ENCODE peak calls at places on chromosomes 13 and 19, in ten cellular contexts. D is astrocyte, T is tibial artery, I is spleen, F is fibroblast of the aortic adventitia, R is fibroblast of lung, N is PC-3, S is breast epithelium, Q is AG04449, L is A549. M is an unnamed sample.

GRCh38 chr19:8517551-8518442 is 3.8 kb upstream of the ZNF414 start:
- DNase-seq in D (no peak), T (no peak), I (peak), F (peak), R (no peak), N (no peak), S (no peak), Q (no peak), L (no peak), M (no peak)

GRCh38 chr19:48961051-48961649 is 4.0 kb upstream of the FTL start:
- DNase-seq in D (no peak), T (no peak), I (peak), F (no peak), R (no peak), N (no peak), S (no peak), Q (no peak), L (no peak), M (no peak)

GRCh38 chr13:36904219-36904618 is 15.8 kb downstream of the SMAD9 start:
- DNase-seq in D (no peak), T (no peak), I (no peak), F (no peak), R (no peak), N (no peak), S (no peak), Q (no peak), L (no peak), M (no peak)

GRCh38 chr19:33177417-33177976 is 16.6 kb upstream of the LRP3 start:
- DNase-seq in D (no peak), T (no peak), I (no peak), F (no peak), R (no peak), N (peak), S (peak), Q (no peak), L (peak), M (no peak)

GRCh38 chr13:75687145-75687763 is 51.1 kb downstream of the LMO7 start:
- DNase-seq in D (no peak), T (no peak), I (no peak), F (peak), R (peak), N (peak), S (no peak), Q (no peak), L (no peak), M (peak)

GRCh38 chr13:20415694-20416107 is 110.0 kb downstream of the CRYL1 start:
- DNase-seq in D (no peak), T (no peak), I (no peak), F (no peak), R (no peak), N (no peak), S (no peak), Q (no peak), L (no peak), M (no peak)

GRCh38 chr13:27826379-27827353 is 34.4 kb downstream of the GSX1 start:
- DNase-seq in D (peak), T (peak), I (peak), F (peak), R (peak), N (peak), S (peak), Q (peak), L (peak), M (peak)

GRCh38 chr13:113548171-113548641 is 36.3 kb upstream of the TFDP1 start:
- DNase-seq in D (peak), T (no peak), I (peak), F (peak), R (peak), N (no peak), S (peak), Q (no peak), L (no peak), M (no peak)

GRCh38 chr13:52195052-52195837 is 35.8 kb upstream of the NEK3 start:
- DNase-seq in D (peak), T (peak), I (peak), F (peak), R (peak), N (peak), S (peak), Q (no peak), L (no peak), M (no peak)

GRCh38 chr13:85501616-85502015 is 297.6 kb downstream of the SLITRK6 start:
- DNase-seq in D (no peak), T (no peak), I (no peak), F (no peak), R (no peak), N (no peak), S (no peak), Q (no peak), L (no peak), M (no peak)

GRCh38 chr13:68107667-68108066 is 877.5 kb upstream of the PCDH9 start:
- DNase-seq in D (no peak), T (no peak), I (no peak), F (no peak), R (no peak), N (no peak), S (no peak), Q (no peak), L (no peak), M (no peak)

GRCh38 chr13:31049083-31049482 is 112.6 kb downstream of the HSPH1 start:
- DNase-seq in D (no peak), T (no peak), I (no peak), F (no peak), R (no peak), N (no peak), S (no peak), Q (no peak), L (no peak), M (no peak)

GRCh38 chr13:106561551-106562170 is 6.3 kb downstream of the ARGLU1 start:
- DNase-seq in D (peak), T (no peak), I (no peak), F (peak), R (peak), N (no peak), S (no peak), Q (no peak), L (no peak), M (no peak)

GRCh38 chr13:48009298-48009697 is 8.2 kb upstream of the SUCLA2 start:
- DNase-seq in D (peak), T (no peak), I (no peak), F (peak), R (peak), N (peak), S (no peak), Q (peak), L (peak), M (no peak)

GRCh38 chr19:46716013-46716671 is 772 bp downstream of the PRKD2 start:
- DNase-seq in D (no peak), T (peak), I (peak), F (no peak), R (no peak), N (no peak), S (no peak), Q (no peak), L (peak), M (no peak)

GRCh38 chr19:3204646-3205275 is 19.0 kb downstream of the NCLN start:
- DNase-seq in D (no peak), T (no peak), I (no peak), F (no peak), R (no peak), N (no peak), S (no peak), Q (no peak), L (no peak), M (no peak)

GRCh38 chr19:52923782-52924593 is 760 bp upstream of the ZNF888 start:
- DNase-seq in D (no peak), T (peak), I (peak), F (peak), R (peak), N (peak), S (no peak), Q (no peak), L (no peak), M (no peak)

GRCh38 chr13:62309904-62310303 is 894.3 kb upstream of the PCDH20 start:
- DNase-seq in D (no peak), T (no peak), I (no peak), F (no peak), R (no peak), N (no peak), S (no peak), Q (no peak), L (no peak), M (no peak)

GRCh38 chr13:28805193-28805819 is 14.8 kb upstream of the MTUS2 start:
- DNase-seq in D (no peak), T (no peak), I (no peak), F (peak), R (no peak), N (peak), S (no peak), Q (no peak), L (no peak), M (no peak)

GRCh38 chr13:70568571-70568970 is 460.3 kb upstream of the KLHL1 start:
- DNase-seq in D (peak), T (no peak), I (no peak), F (peak), R (peak), N (peak), S (no peak), Q (no peak), L (peak), M (peak)

GRCh38 chr13:19888799-19889198 is 25.4 kb upstream of the ZMYM5 start:
- DNase-seq in D (no peak), T (no peak), I (no peak), F (peak), R (peak), N (peak), S (no peak), Q (no peak), L (no peak), M (no peak)

GRCh38 chr13:41562083-41562482 is 104.7 kb downstream of the RGCC start:
- DNase-seq in D (peak), T (no peak), I (no peak), F (peak), R (peak), N (no peak), S (no peak), Q (no peak), L (no peak), M (no peak)

GRCh38 chr19:17075860-17076538 is 422 bp downstream of the MYO9B start:
- DNase-seq in D (no peak), T (peak), I (peak), F (no peak), R (peak), N (peak), S (no peak), Q (no peak), L (peak), M (no peak)

GRCh38 chr13:24075137-24075975 is 85.2 kb upstream of the SPATA13 start:
- DNase-seq in D (no peak), T (no peak), I (no peak), F (peak), R (no peak), N (peak), S (no peak), Q (no peak), L (no peak), M (peak)

GRCh38 chr19:50020481-50020880 is 4.7 kb downstream of the VRK3 start:
- DNase-seq in D (peak), T (no peak), I (no peak), F (no peak), R (peak), N (peak), S (no peak), Q (no peak), L (no peak), M (no peak)

GRCh38 chr13:94662274-94662945 is 49.9 kb downstream of the SOX21 start:
- DNase-seq in D (no peak), T (no peak), I (no peak), F (no peak), R (no peak), N (no peak), S (no peak), Q (no peak), L (no peak), M (no peak)

GRCh38 chr13:107765724-107766436 is 449.5 kb downstream of the LIG4 start:
- DNase-seq in D (peak), T (no peak), I (no peak), F (peak), R (peak), N (peak), S (no peak), Q (no peak), L (no peak), M (no peak)

GRCh38 chr13:24097064-24097463 is 63.5 kb upstream of the SPATA13 start:
- DNase-seq in D (no peak), T (no peak), I (no peak), F (peak), R (peak), N (peak), S (no peak), Q (peak), L (no peak), M (no peak)

GRCh38 chr19:41369769-41370168 is 5.8 kb upstream of the B9D2 start:
- DNase-seq in D (no peak), T (no peak), I (no peak), F (no peak), R (no peak), N (no peak), S (no peak), Q (no peak), L (no peak), M (no peak)

GRCh38 chr13:30364133-30364532 is 56.8 kb upstream of the KATNAL1 start:
- DNase-seq in D (peak), T (no peak), I (no peak), F (peak), R (peak), N (no peak), S (no peak), Q (no peak), L (no peak), M (peak)

GRCh38 chr19:51607920-51608562 is 22.2 kb downstream of the SIGLEC5 start:
- DNase-seq in D (peak), T (peak), I (peak), F (peak), R (peak), N (peak), S (peak), Q (no peak), L (no peak), M (peak)

GRCh38 chr13:73335938-73336337 is 277.1 kb downstream of the KLF5 start:
- DNase-seq in D (no peak), T (no peak), I (no peak), F (no peak), R (no peak), N (no peak), S (no peak), Q (no peak), L (no peak), M (no peak)

GRCh38 chr19:51572415-51572814 is 1.3 kb downstream of the ZNF175 start:
- DNase-seq in D (no peak), T (no peak), I (no peak), F (peak), R (no peak), N (peak), S (no peak), Q (no peak), L (no peak), M (no peak)

GRCh38 chr19:8366961-8367326 is 3.0 kb downstream of the ANGPTL4 start:
- DNase-seq in D (peak), T (no peak), I (peak), F (peak), R (peak), N (no peak), S (no peak), Q (no peak), L (no peak), M (no peak)

GRCh38 chr13:99307648-99308339 is 595 bp upstream of the GPR183 start:
- DNase-seq in D (peak), T (peak), I (no peak), F (peak), R (peak), N (peak), S (no peak), Q (peak), L (no peak), M (no peak)
- H3K4me3 ChIP-seq in D (no peak), T (peak), I (no peak), F (no peak), R (no peak), N (no peak), S (no peak), Q (no peak), L (no peak), M (no peak)

DNA sequence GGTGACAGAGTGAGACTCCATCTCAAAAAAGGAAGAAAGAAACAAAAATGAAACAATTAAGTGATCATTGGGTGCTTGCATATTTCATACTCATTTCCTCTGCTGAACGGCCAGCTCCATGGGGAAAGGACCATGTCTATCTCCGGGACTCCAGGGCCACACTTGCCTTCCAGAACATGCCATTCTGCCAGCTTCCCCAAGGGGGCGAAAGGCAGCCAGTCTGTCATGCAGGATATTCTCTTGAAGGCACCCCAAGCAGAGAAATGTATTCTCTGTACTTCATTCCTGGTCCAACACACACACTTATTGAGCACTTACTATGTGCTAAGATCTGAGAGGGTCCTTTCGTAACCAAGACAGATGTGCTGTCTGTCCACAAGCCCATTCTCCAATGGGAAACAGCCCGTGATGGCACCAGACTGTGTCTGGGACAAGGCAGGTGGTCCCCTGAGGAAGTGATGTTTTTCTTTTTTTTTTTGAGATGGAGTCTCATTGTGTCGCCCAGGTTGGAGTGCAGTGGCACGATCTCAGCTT is 10.2 kb upstream of the CARM1 start:
- DNase-seq in D (no peak), T (no peak), I (no peak), F (no peak), R (no peak), N (peak), S (no peak), Q (no peak), L (no peak), M (no peak)
- TF ChIP-seq CTCF in D (peak), T (no peak), I (peak), F (peak), R (peak), N (peak), S (no peak), Q (peak), L (no peak), M (peak)

GRCh38 chr13:111429064-111429558 is 108.7 kb downstream of the TEX29 start:
- DNase-seq in D (no peak), T (no peak), I (no peak), F (peak), R (peak), N (peak), S (no peak), Q (no peak), L (peak), M (peak)
- H3K4me3 ChIP-seq in D (no peak), T (no peak), I (no peak), F (no peak), R (no peak), N (no peak), S (peak), Q (no peak), L (no peak), M (no peak)

GRCh38 chr13:90420683-90421082 is 926.8 kb upstream of the MIR17HG start:
- DNase-seq in D (no peak), T (no peak), I (no peak), F (peak), R (no peak), N (peak), S (no peak), Q (no peak), L (no peak), M (no peak)
- TF ChIP-seq CTCF in D (peak), T (no peak), I (no peak), F (peak), R (peak), N (peak), S (no peak), Q (peak), L (no peak), M (no peak)

GRCh38 chr13:39565036-39565949 is 37.7 kb downstream of the LHFPL6 start:
- DNase-seq in D (peak), T (no peak), I (no peak), F (peak), R (peak), N (peak), S (no peak), Q (peak), L (peak), M (no peak)
- H3K4me3 ChIP-seq in D (peak), T (no peak), I (no peak), F (peak), R (peak), N (peak), S (no peak), Q (peak), L (peak), M (no peak)

GRCh38 chr19:35058370-35058769 is 16.8 kb downstream of the HPN start:
- DNase-seq in D (no peak), T (no peak), I (no peak), F (no peak), R (no peak), N (no peak), S (no peak), Q (no peak), L (no peak), M (no peak)

GRCh38 chr19:35056513-35057063 is 15.1 kb downstream of the HPN start:
- DNase-seq in D (no peak), T (no peak), I (no peak), F (no peak), R (no peak), N (no peak), S (no peak), Q (no peak), L (no peak), M (no peak)

GRCh38 chr19:35053667-35054293 is 12.3 kb downstream of the HPN start:
- DNase-seq in D (no peak), T (no peak), I (no peak), F (no peak), R (no peak), N (no peak), S (no peak), Q (no peak), L (no peak), M (no peak)

GRCh38 chr19:35054626-35055025 is 13.1 kb downstream of the HPN start:
- DNase-seq in D (no peak), T (no peak), I (no peak), F (no peak), R (no peak), N (no peak), S (no peak), Q (no peak), L (no peak), M (no peak)

DNA sequence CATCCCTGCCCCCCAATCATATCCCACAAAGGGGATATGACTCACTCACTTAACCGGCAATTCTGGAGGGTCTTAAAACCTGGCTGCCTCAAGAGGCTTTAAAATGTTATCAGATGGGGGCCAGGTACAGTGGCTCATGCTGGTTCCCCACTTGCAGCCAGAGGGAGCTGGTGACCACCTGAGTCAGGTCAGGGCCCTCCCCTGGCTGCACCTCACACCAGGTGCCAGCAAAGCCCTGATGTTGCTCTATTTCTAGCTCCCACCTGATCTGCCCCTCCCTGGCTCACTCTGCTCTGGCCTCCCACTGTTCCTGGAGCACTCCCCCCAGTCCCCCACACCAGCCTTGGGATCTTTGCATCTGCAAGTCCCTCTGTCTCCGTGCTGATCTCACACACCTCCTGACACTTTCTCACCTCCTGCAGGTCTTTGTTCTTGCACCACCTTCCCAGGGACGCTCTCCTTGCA is 14.2 kb downstream of the HPN start:
- DNase-seq in D (no peak), T (no peak), I (no peak), F (no peak), R (no peak), N (peak), S (no peak), Q (no peak), L (no peak), M (no peak)
- TF ChIP-seq CTCF in D (no peak), T (no peak), I (no peak), F (no peak), R (no peak), N (peak), S (no peak), Q (no peak), L (peak), M (no peak)

M was measured in LNCaP clone FGC.